ENCODE peak calls at places on chromosome 10, in ten cellular contexts. D, S, B, C, L, O, M, K, A and W are unnamed samples.

GRCh38 chr10:122495406-122496340 is 34.3 kb downstream of the HTRA1 start:
- DNase-seq in C (peak), A (no peak), L (no peak), K (no peak), S (no peak), O (no peak), M (no peak), B (no peak), D (peak), W (peak)

GRCh38 chr10:60894816-60895215 is 49.2 kb downstream of the RHOBTB1 start:
- DNase-seq in M (no peak), B (no peak), S (no peak), K (no peak), L (peak), C (no peak), O (no peak), A (no peak), D (peak), W (no peak)

GRCh38 chr10:4807803-4808507 is 18.1 kb upstream of the AKR1E2 start:
- DNase-seq in D (peak), S (no peak), O (no peak), M (peak), A (no peak), L (peak), C (no peak), K (no peak), B (no peak), W (no peak)

GRCh38 chr10:74901240-74901827 is 74.9 kb downstream of the KAT6B start:
- DNase-seq in K (peak), B (no peak), S (no peak), M (no peak), C (no peak), L (no peak), A (no peak), O (no peak), D (no peak), W (no peak)

GRCh38 chr10:22978287-22978686 is 50.4 kb downstream of the ARMC3 start:
- DNase-seq in K (no peak), S (no peak), D (no peak), A (no peak), B (no peak), L (no peak), C (no peak), O (no peak), M (no peak), W (no peak)

GRCh38 chr10:104325436-104326430 is 12.5 kb downstream of the ITPRIP start:
- DNase-seq in B (no peak), A (no peak), K (no peak), O (no peak), M (no peak), C (no peak), L (no peak), S (peak), D (no peak), W (no peak)

GRCh38 chr10:57979466-57979865 is 288.2 kb downstream of the IPMK start:
- DNase-seq in L (no peak), O (no peak), C (no peak), S (no peak), B (no peak), K (no peak), A (no peak), D (peak), M (peak), W (peak)

GRCh38 chr10:77989081-77989724 is 40.1 kb downstream of the POLR3A start:
- DNase-seq in C (no peak), K (no peak), S (no peak), O (no peak), D (peak), B (no peak), L (no peak), A (no peak), M (no peak), W (no peak)

GRCh38 chr10:68957284-68957615 is 1.3 kb downstream of the DDX21 start:
- DNase-seq in M (peak), B (no peak), K (no peak), L (no peak), C (no peak), A (no peak), D (no peak), O (no peak), S (no peak), W (no peak)

GRCh38 chr10:124999433-125000365 is 57.8 kb downstream of the ZRANB1 start:
- DNase-seq in B (peak), M (no peak), S (no peak), K (no peak), L (peak), D (peak), C (no peak), A (peak), O (no peak), W (no peak)

GRCh38 chr10:90930070-90930837 is 9.4 kb upstream of the ANKRD1 start:
- DNase-seq in D (peak), C (no peak), A (no peak), O (peak), L (no peak), K (no peak), B (no peak), S (no peak), M (peak), W (no peak)

GRCh38 chr10:78960316-78960800 is 108.4 kb upstream of the ZMIZ1 start:
- DNase-seq in C (no peak), M (peak), K (no peak), S (no peak), A (peak), D (peak), B (no peak), O (no peak), L (peak), W (no peak)

GRCh38 chr10:93554760-93555432 is 11.6 kb upstream of the FFAR4 start:
- DNase-seq in O (peak), D (peak), C (peak), A (peak), S (peak), K (peak), B (no peak), L (peak), M (peak), W (peak)

GRCh38 chr10:49257159-49257558 is 41.8 kb upstream of the C10orf71 start:
- DNase-seq in K (no peak), S (peak), B (no peak), C (no peak), A (no peak), D (no peak), L (no peak), M (no peak), O (no peak), W (no peak)

GRCh38 chr10:49394933-49395740 is 752 bp downstream of the DRGX start:
- DNase-seq in B (no peak), O (no peak), D (peak), S (no peak), M (no peak), A (no peak), L (no peak), K (no peak), C (no peak), W (no peak)

GRCh38 chr10:77737608-77738007 is 100.0 kb upstream of the KCNMA1 start:
- DNase-seq in B (no peak), O (no peak), K (no peak), L (no peak), S (no peak), M (peak), D (peak), A (no peak), C (no peak), W (peak)

GRCh38 chr10:131774618-131775443 is 126.0 kb upstream of the PPP2R2D start:
- DNase-seq in B (no peak), A (no peak), S (no peak), C (no peak), K (no peak), L (no peak), O (no peak), M (no peak), D (no peak), W (no peak)

GRCh38 chr10:30784896-30785605 is 155.5 kb upstream of the LYZL2 start:
- DNase-seq in B (peak), C (peak), S (no peak), A (peak), D (peak), O (no peak), M (peak), L (peak), K (peak), W (no peak)

GRCh38 chr10:11057448-11057847 is 39.8 kb downstream of the CELF2 start:
- DNase-seq in O (no peak), C (no peak), M (no peak), S (no peak), A (no peak), B (no peak), L (peak), K (no peak), D (no peak), W (no peak)

GRCh38 chr10:32050145-32050544 is 6.1 kb downstream of the KIF5B start:
- DNase-seq in S (no peak), A (no peak), M (peak), D (no peak), C (no peak), O (no peak), K (no peak), L (peak), B (no peak), W (no peak)

GRCh38 chr10:96509017-96509641 is 4.6 kb downstream of the TLL2 start:
- DNase-seq in M (peak), O (no peak), K (no peak), C (no peak), A (no peak), L (no peak), B (no peak), S (no peak), D (peak), W (no peak)

GRCh38 chr10:80709879-80710278 is 172.2 kb downstream of the SH2D4B start:
- DNase-seq in B (no peak), L (no peak), S (no peak), K (no peak), M (no peak), D (no peak), A (no peak), C (no peak), O (no peak), W (no peak)

GRCh38 chr10:92688927-92689662 is 660 bp upstream of the HHEX start:
- DNase-seq in S (peak), A (no peak), L (peak), D (peak), K (peak), M (peak), C (peak), O (no peak), B (no peak), W (no peak)

GRCh38 chr10:88505680-88506215 is 77.4 kb downstream of the RNLS start:
- DNase-seq in L (no peak), A (no peak), K (no peak), O (no peak), S (no peak), C (no peak), M (no peak), B (no peak), D (no peak), W (no peak)

GRCh38 chr10:100009793-100010676 is at the start of gene DNMBP:
- DNase-seq in C (peak), O (peak), M (peak), B (peak), L (peak), A (peak), S (peak), K (peak), D (peak), W (peak)

GRCh38 chr10:60291354-60291930 is 98.2 kb downstream of the ANK3 start:
- DNase-seq in D (peak), C (no peak), B (no peak), A (no peak), K (no peak), L (no peak), O (no peak), S (no peak), M (no peak), W (no peak)

GRCh38 chr10:63702107-63702506 is 180.9 kb downstream of the REEP3 start:
- DNase-seq in L (no peak), O (no peak), B (no peak), M (no peak), A (no peak), K (no peak), C (no peak), S (no peak), D (no peak), W (no peak)

GRCh38 chr10:43957267-43958070 is 308.8 kb upstream of the ZNF32 start:
- DNase-seq in A (no peak), B (no peak), O (no peak), L (no peak), C (no peak), D (no peak), K (no peak), S (no peak), M (no peak), W (no peak)

GRCh38 chr10:127888526-127889312 is 4.0 kb downstream of the CLRN3 start:
- DNase-seq in M (no peak), O (peak), S (no peak), K (no peak), L (no peak), A (no peak), B (peak), C (no peak), D (no peak), W (no peak)